ENCODE peak calls at places on chromosomes 6 and 20, in nine cellular contexts. W is psoas muscle, V is adrenal gland, E is lower lobe of right lung, G is body of pancreas, J is fibroblast of lung, B is adipocyte, T is mammary epithelial cell, D is K562. A is an unnamed sample.

GRCh38 chr6:48098923-48099322 is 12.1 kb downstream of the PTCHD4 start:
- DNase-seq in W (no peak), V (no peak), E (no peak), G (no peak), J (no peak), B (peak; percentile 30), T (peak; percentile 31), D (no peak), A (no peak)

GRCh38 chr6:162546905-162547304 is 180.7 kb downstream of the PRKN start:
- DNase-seq in W (no peak), V (no peak), E (no peak), G (peak; percentile 58), J (no peak), B (no peak), T (no peak), D (no peak), A (no peak)

GRCh38 chr6:149844480-149844879 is 19.7 kb downstream of the LRP11 start:
- DNase-seq in W (no peak), V (no peak), E (no peak), G (no peak), J (no peak), B (no peak), T (no peak), D (no peak), A (no peak)

GRCh38 chr20:6265204-6265904 is 142.5 kb upstream of the FERMT1 start:
- DNase-seq in W (no peak), V (no peak), E (no peak), G (peak; percentile 7), J (peak; percentile 89), B (peak; percentile 67), T (peak; percentile 41), D (peak; percentile 6), A (no peak)

GRCh38 chr6:129801909-129802308 is 59.2 kb downstream of the TMEM244 start:
- DNase-seq in W (no peak), V (no peak), E (no peak), G (no peak), J (no peak), B (no peak), T (peak; percentile 40), D (no peak), A (peak; percentile 24)

GRCh38 chr6:76073281-76073680 is 819 bp upstream of the IMPG1 start:
- DNase-seq in W (no peak), V (no peak), E (no peak), G (no peak), J (no peak), B (no peak), T (no peak), D (no peak), A (no peak)

GRCh38 chr6:159180001-159180400 is 10.8 kb downstream of the FNDC1 start:
- DNase-seq in W (no peak), V (no peak), E (no peak), G (no peak), J (no peak), B (no peak), T (no peak), D (no peak), A (no peak)

GRCh38 chr20:16712541-16712947 is 17.3 kb upstream of the SNRPB2 start:
- DNase-seq in W (no peak), V (no peak), E (no peak), G (no peak), J (no peak), B (no peak), T (no peak), D (no peak), A (no peak)

GRCh38 chr6:15032015-15032414 is 213.9 kb upstream of the JARID2 start:
- DNase-seq in W (no peak), V (no peak), E (no peak), G (no peak), J (no peak), B (no peak), T (no peak), D (no peak), A (no peak)

GRCh38 chr6:15025416-15025815 is 220.5 kb upstream of the JARID2 start:
- DNase-seq in W (no peak), V (no peak), E (no peak), G (no peak), J (no peak), B (no peak), T (no peak), D (no peak), A (no peak)

GRCh38 chr6:15027472-15027871 is 218.4 kb upstream of the JARID2 start:
- DNase-seq in W (no peak), V (no peak), E (no peak), G (no peak), J (no peak), B (no peak), T (no peak), D (no peak), A (no peak)

GRCh38 chr6:15023448-15023847 is 222.4 kb upstream of the JARID2 start:
- DNase-seq in W (no peak), V (no peak), E (no peak), G (no peak), J (no peak), B (no peak), T (peak; percentile 45), D (no peak), A (no peak)

GRCh38 chr6:15026832-15027231 is 219.0 kb upstream of the JARID2 start:
- DNase-seq in W (no peak), V (no peak), E (no peak), G (peak; percentile 47), J (peak; percentile 37), B (peak; percentile 64), T (peak; percentile 35), D (no peak), A (no peak)
- H3K4me3 ChIP-seq in W (no peak overlapping the region), V (no peak overlapping the region), E (no peak overlapping the region), G (no peak overlapping the region), J (no peak overlapping the region), B (no peak overlapping the region), T (no peak overlapping the region), D (no peak overlapping the region), A (no peak overlapping the region)

GRCh38 chr20:3223937-3224680 is 14.8 kb downstream of the ITPA start:
- DNase-seq in W (no peak), V (no peak), E (no peak), G (no peak), J (no peak), B (no peak), T (no peak), D (no peak), A (no peak)

GRCh38 chr20:3213226-3213625 is 3.9 kb downstream of the ITPA start:
- DNase-seq in W (no peak), V (no peak), E (no peak), G (no peak), J (no peak), B (no peak), T (no peak), D (no peak), A (no peak)

GRCh38 chr20:3221398-3222226 is 12.3 kb downstream of the ITPA start:
- DNase-seq in W (peak; percentile 79), V (no peak), E (no peak), G (no peak), J (no peak), B (no peak), T (no peak), D (no peak), A (peak; percentile 74)

GRCh38 chr20:3222635-3223600 is 13.6 kb downstream of the ITPA start:
- DNase-seq in W (peak; percentile 77), V (no peak), E (no peak), G (peak; percentile 47), J (no peak), B (no peak), T (no peak), D (no peak), A (no peak)

DNA sequence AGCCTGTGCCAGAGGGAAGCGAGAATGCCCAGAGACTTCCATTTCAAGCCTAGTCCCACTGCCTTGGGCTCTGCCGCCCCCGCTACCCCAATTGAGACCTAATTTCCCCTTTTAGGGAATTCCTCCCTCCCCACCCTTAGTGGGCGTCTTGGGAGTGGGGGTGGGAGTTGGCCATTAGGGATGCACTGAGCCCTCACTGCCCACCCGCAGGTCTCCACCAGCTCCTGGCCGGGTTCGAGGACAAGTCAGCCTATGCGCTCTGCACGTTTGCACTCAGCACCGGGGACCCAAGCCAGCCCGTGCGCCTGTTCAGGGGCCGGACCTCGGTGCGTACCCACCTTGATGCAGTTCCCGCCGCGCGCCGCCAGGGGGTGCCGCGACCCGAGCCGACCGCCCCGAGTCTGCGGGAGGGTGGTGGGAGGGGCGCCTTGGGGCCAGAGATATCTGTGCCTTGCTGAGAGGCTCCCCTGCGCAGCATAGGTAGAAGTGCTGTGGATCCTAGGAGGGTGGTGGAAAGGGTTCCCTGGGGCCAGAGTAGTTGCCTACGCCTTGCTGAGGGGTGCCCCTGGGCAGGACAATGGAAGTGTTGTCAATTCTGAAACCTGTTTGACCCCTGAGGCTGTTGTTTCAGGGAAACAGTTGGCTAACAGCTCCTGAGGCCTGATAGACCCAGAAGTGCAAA is 9.2 kb downstream of the ITPA start:
- DNase-seq in W (peak; percentile 80), V (peak; percentile 79), E (peak; percentile 82), G (peak; percentile 65), J (peak; percentile 14), B (peak; percentile 69), T (peak; percentile 12), D (peak; percentile 73), A (peak; percentile 56)
- H3K36me3 ChIP-seq in W (peaks cover 3% of the 10 kb centered on the region), V (peaks cover 52% of the 10 kb centered on the region), E (peaks cover 76% of the 10 kb centered on the region), G (no peaks in the 10 kb centered on the region), J (peaks cover 10% of the 10 kb centered on the region), B (peaks cover 61% of the 10 kb centered on the region), T (peaks cover 11% of the 10 kb centered on the region), D (peaks cover 62% of the 10 kb centered on the region), A (no peaks in the 10 kb centered on the region)

GRCh38 chr6:257031-257725 is 35.1 kb upstream of the DUSP22 start:
- DNase-seq in W (no peak), V (no peak), E (no peak), G (no peak), J (peak; percentile 29), B (peak; percentile 40), T (no peak), D (no peak), A (no peak)
- H3K4me1 ChIP-seq in W (no peaks in the 10 kb centered on the region), V (no peaks in the 10 kb centered on the region), E (no peaks in the 10 kb centered on the region), G (no peaks in the 10 kb centered on the region), J (no peaks in the 10 kb centered on the region), B (peaks cover 19% of the 10 kb centered on the region), T (peaks cover 10% of the 10 kb centered on the region), D (no peaks in the 10 kb centered on the region), A (no peaks in the 10 kb centered on the region)

GRCh38 chr20:62832951-62833391 is 16.1 kb downstream of the COL9A3 start:
- DNase-seq in W (no peak), V (no peak), E (no peak), G (peak; percentile 73), J (no peak), B (no peak), T (no peak), D (no peak), A (peak; percentile 61)

GRCh38 chr20:62831361-62831788 is 14.5 kb downstream of the COL9A3 start:
- DNase-seq in W (peak; percentile 39), V (no peak), E (no peak), G (peak; percentile 81), J (no peak), B (no peak), T (no peak), D (no peak), A (no peak)

GRCh38 chr20:62830821-62831220 is 14.0 kb downstream of the COL9A3 start:
- DNase-seq in W (peak; percentile 36), V (no peak), E (no peak), G (no peak), J (no peak), B (no peak), T (no peak), D (peak; percentile 42), A (peak; percentile 45)

GRCh38 chr20:62832212-62832922 is 15.5 kb downstream of the COL9A3 start:
- DNase-seq in W (peak; percentile 57), V (no peak), E (peak; percentile 74), G (peak; percentile 82), J (no peak), B (no peak), T (no peak), D (peak; percentile 62), A (peak; percentile 77)

DNA sequence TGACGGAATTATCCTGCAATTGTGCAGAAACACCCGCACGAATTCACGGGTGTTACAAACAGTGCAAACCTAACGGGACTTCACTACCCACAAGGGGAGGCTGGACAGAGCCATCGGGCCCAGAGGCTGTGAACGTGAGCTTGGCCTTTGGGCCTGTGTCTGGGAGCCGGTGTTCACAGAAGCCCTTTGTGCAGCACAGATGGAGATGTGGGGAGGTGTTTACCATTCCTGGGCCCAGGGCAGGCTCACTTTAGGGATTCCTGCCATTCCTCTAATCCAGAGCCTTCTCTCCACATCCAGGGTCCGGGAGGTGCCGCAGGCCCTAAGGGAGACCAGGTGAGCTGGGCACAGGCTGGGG is 15.0 kb downstream of the COL9A3 start:
- DNase-seq in W (peak; percentile 3), V (no peak), E (no peak), G (no peak), J (no peak), B (no peak), T (no peak), D (no peak), A (no peak)
- H3K4me3 ChIP-seq in W (no peak overlapping the region), V (no peak overlapping the region), E (no peak overlapping the region), G (no peak overlapping the region), J (no peak overlapping the region), B (no peak overlapping the region), T (no peak overlapping the region), D (no peak overlapping the region), A (no peak overlapping the region)

A was measured in mucosa of descending colon.